ENCODE peak calls at places on chromosomes 12 and 14, in ten cellular contexts. One of them, this sample, is unnamed.

GRCh38 chr12:127170271-127171180 is 1096.4 kb upstream of the TMEM132C start:
- DNase-seq in EH: peak
- DNase-seq in GDM1: no peak
- DNase-seq in substantia nigra: no peak
- DNase-seq in upper lobe of right lung: no peak
- DNase-seq in KBM-7: no peak
- DNase-seq in WTC11: no peak
- DNase-seq in naive B cell: no peak
- DNase-seq in left kidney: no peak
- DNase-seq in amniotic epithelial cell: peak
- DNase-seq in this sample: no peak

GRCh38 chr12:122437656-122438121 is 15.2 kb upstream of the CLIP1 start:
- DNase-seq in EH: peak
- DNase-seq in GDM1: no peak
- DNase-seq in substantia nigra: peak
- DNase-seq in upper lobe of right lung: peak
- DNase-seq in KBM-7: no peak
- DNase-seq in WTC11: no peak
- DNase-seq in naive B cell: no peak
- DNase-seq in left kidney: no peak
- DNase-seq in amniotic epithelial cell: no peak
- DNase-seq in this sample: no peak

GRCh38 chr12:24948452-24948815 is 467 bp downstream of the BCAT1 start:
- DNase-seq in EH: peak
- DNase-seq in GDM1: no peak
- DNase-seq in substantia nigra: no peak
- DNase-seq in upper lobe of right lung: no peak
- DNase-seq in KBM-7: peak
- DNase-seq in WTC11: no peak
- DNase-seq in naive B cell: peak
- DNase-seq in left kidney: peak
- DNase-seq in amniotic epithelial cell: no peak
- DNase-seq in this sample: peak

GRCh38 chr12:29041621-29042020 is 107.5 kb upstream of the FAR2 start:
- DNase-seq in EH: peak
- DNase-seq in GDM1: no peak
- DNase-seq in substantia nigra: no peak
- DNase-seq in upper lobe of right lung: no peak
- DNase-seq in KBM-7: peak
- DNase-seq in WTC11: no peak
- DNase-seq in naive B cell: no peak
- DNase-seq in left kidney: peak
- DNase-seq in amniotic epithelial cell: peak
- DNase-seq in this sample: no peak

GRCh38 chr12:26338574-26339572 is 143.5 kb downstream of the SSPN start:
- DNase-seq in EH: peak
- DNase-seq in GDM1: no peak
- DNase-seq in substantia nigra: peak
- DNase-seq in upper lobe of right lung: no peak
- DNase-seq in KBM-7: no peak
- DNase-seq in WTC11: no peak
- DNase-seq in naive B cell: no peak
- DNase-seq in left kidney: no peak
- DNase-seq in amniotic epithelial cell: peak
- DNase-seq in this sample: no peak

GRCh38 chr14:35952584-35952983 is 126.4 kb downstream of the BRMS1L start:
- DNase-seq in EH: no peak
- DNase-seq in GDM1: no peak
- DNase-seq in substantia nigra: no peak
- DNase-seq in upper lobe of right lung: no peak
- DNase-seq in KBM-7: no peak
- DNase-seq in WTC11: no peak
- DNase-seq in naive B cell: no peak
- DNase-seq in left kidney: no peak
- DNase-seq in amniotic epithelial cell: no peak
- DNase-seq in this sample: no peak

GRCh38 chr12:5567021-5567744 is 135.3 kb downstream of the NTF3 start:
- DNase-seq in EH: no peak
- DNase-seq in GDM1: no peak
- DNase-seq in substantia nigra: no peak
- DNase-seq in upper lobe of right lung: no peak
- DNase-seq in KBM-7: no peak
- DNase-seq in WTC11: no peak
- DNase-seq in naive B cell: no peak
- DNase-seq in left kidney: peak
- DNase-seq in amniotic epithelial cell: no peak
- DNase-seq in this sample: no peak

GRCh38 chr12:27385756-27386155 is 53.1 kb downstream of the BMAL2 start:
- DNase-seq in EH: no peak
- DNase-seq in GDM1: no peak
- DNase-seq in substantia nigra: no peak
- DNase-seq in upper lobe of right lung: no peak
- DNase-seq in KBM-7: no peak
- DNase-seq in WTC11: no peak
- DNase-seq in naive B cell: no peak
- DNase-seq in left kidney: peak
- DNase-seq in amniotic epithelial cell: no peak
- DNase-seq in this sample: no peak

GRCh38 chr14:69648480-69649414 is 37.4 kb downstream of the SUSD6 start:
- DNase-seq in EH: peak
- DNase-seq in GDM1: no peak
- DNase-seq in substantia nigra: no peak
- DNase-seq in upper lobe of right lung: no peak
- DNase-seq in KBM-7: no peak
- DNase-seq in WTC11: no peak
- DNase-seq in naive B cell: no peak
- DNase-seq in left kidney: peak
- DNase-seq in amniotic epithelial cell: peak
- DNase-seq in this sample: no peak

GRCh38 chr12:2876431-2877046 is 435 bp downstream of the FOXM1 start:
- DNase-seq in EH: peak
- DNase-seq in GDM1: peak
- DNase-seq in substantia nigra: peak
- DNase-seq in upper lobe of right lung: no peak
- DNase-seq in KBM-7: peak
- DNase-seq in WTC11: no peak
- DNase-seq in naive B cell: no peak
- DNase-seq in left kidney: peak
- DNase-seq in amniotic epithelial cell: peak
- DNase-seq in this sample: peak

GRCh38 chr12:117854339-117855012 is 114.3 kb downstream of the KSR2 start:
- DNase-seq in EH: peak
- DNase-seq in GDM1: peak
- DNase-seq in substantia nigra: peak
- DNase-seq in upper lobe of right lung: no peak
- DNase-seq in KBM-7: peak
- DNase-seq in WTC11: peak
- DNase-seq in naive B cell: no peak
- DNase-seq in left kidney: peak
- DNase-seq in amniotic epithelial cell: peak
- DNase-seq in this sample: peak

GRCh38 chr14:20631023-20631820 is 10.3 kb downstream of the OR6S1 start:
- DNase-seq in EH: peak
- DNase-seq in GDM1: peak
- DNase-seq in substantia nigra: peak
- DNase-seq in upper lobe of right lung: no peak
- DNase-seq in KBM-7: peak
- DNase-seq in WTC11: no peak
- DNase-seq in naive B cell: peak
- DNase-seq in left kidney: peak
- DNase-seq in amniotic epithelial cell: peak
- DNase-seq in this sample: peak

GRCh38 chr14:69247691-69248440 is 12.1 kb upstream of the GALNT16 start:
- DNase-seq in EH: peak
- DNase-seq in GDM1: no peak
- DNase-seq in substantia nigra: no peak
- DNase-seq in upper lobe of right lung: no peak
- DNase-seq in KBM-7: no peak
- DNase-seq in WTC11: no peak
- DNase-seq in naive B cell: no peak
- DNase-seq in left kidney: no peak
- DNase-seq in amniotic epithelial cell: peak
- DNase-seq in this sample: peak

GRCh38 chr14:74492413-74493342 is at the start of gene NPC2:
- DNase-seq in EH: peak
- DNase-seq in GDM1: no peak
- DNase-seq in substantia nigra: no peak
- DNase-seq in upper lobe of right lung: no peak
- DNase-seq in KBM-7: no peak
- DNase-seq in WTC11: no peak
- DNase-seq in naive B cell: peak
- DNase-seq in left kidney: no peak
- DNase-seq in amniotic epithelial cell: no peak
- DNase-seq in this sample: peak

GRCh38 chr12:74259199-74259598 is 278.4 kb upstream of the ATXN7L3B start:
- DNase-seq in EH: no peak
- DNase-seq in GDM1: no peak
- DNase-seq in substantia nigra: no peak
- DNase-seq in upper lobe of right lung: no peak
- DNase-seq in KBM-7: no peak
- DNase-seq in WTC11: no peak
- DNase-seq in naive B cell: no peak
- DNase-seq in left kidney: no peak
- DNase-seq in amniotic epithelial cell: no peak
- DNase-seq in this sample: no peak